ENCODE peak calls at places on chromosomes 3 and 15, in five cellular contexts. S, U, Y, W and A are unnamed samples.
A peak's percentile ranks its signal among the peaks of the same experiment; 100 is the strongest.

GRCh38 chr3:176867681-176868663 is 329.3 kb downstream of the TBL1XR1 start:
- DNase-seq in W (no peak), Y (no peak), U (no peak), S (no peak), A (peak; percentile 82)

GRCh38 chr3:50237133-50237651 is 1.2 kb downstream of the GNAI2 start:
- DNase-seq in W (no peak), Y (no peak), U (peak; percentile 56), S (no peak), A (no peak)

GRCh38 chr15:83695246-83695645 is 41.3 kb downstream of the ADAMTSL3 start:
- DNase-seq in S (no peak), W (no peak), Y (no peak), U (no peak), A (no peak)

GRCh38 chr15:61118885-61119284 is 110.2 kb downstream of the RORA start:
- DNase-seq in S (no peak), W (no peak), U (no peak), Y (no peak), A (no peak)

GRCh38 chr3:122322095-122323075 is 2.7 kb upstream of the CSTA start:
- DNase-seq in U (no peak), W (no peak), Y (no peak), S (no peak), A (no peak)

GRCh38 chr3:41111011-41111410 is 88.3 kb upstream of the CTNNB1 start:
- DNase-seq in W (no peak), S (no peak), Y (no peak), U (no peak), A (no peak)

GRCh38 chr3:37967252-37967881 is 23.2 kb upstream of the VILL start:
- DNase-seq in U (peak; percentile 62), S (peak; percentile 82), Y (peak; percentile 72), W (peak; percentile 28), A (peak; percentile 79)

GRCh38 chr3:140712301-140712700 is 34.4 kb downstream of the TRIM42 start:
- DNase-seq in Y (no peak), U (no peak), S (no peak), W (no peak), A (no peak)

GRCh38 chr3:61669676-61670299 is 108.4 kb downstream of the PTPRG start:
- DNase-seq in Y (no peak), U (peak; percentile 72), W (no peak), S (no peak), A (no peak)

GRCh38 chr3:139318431-139318816 is 25.4 kb upstream of the MRPS22 start:
- DNase-seq in Y (no peak), U (no peak), W (no peak), S (no peak), A (no peak)

GRCh38 chr3:115783938-115784738 is 160.8 kb downstream of the GAP43 start:
- DNase-seq in W (peak; percentile 83), Y (peak; percentile 92), S (peak; percentile 94), U (peak; percentile 95), A (peak; percentile 90)

GRCh38 chr15:44763848-44764247 is 27.5 kb downstream of the TRIM69 start:
- DNase-seq in Y (no peak), U (no peak), W (no peak), S (no peak), A (no peak)

GRCh38 chr15:32721594-32721993 is 3.8 kb downstream of the GREM1 start:
- DNase-seq in Y (no peak), W (no peak), S (no peak), U (no peak), A (no peak)
- TF ChIP-seq POLR2A in Y (no peak), W (no peak), S (no peak), U (no peak), A (no peak)

DNA sequence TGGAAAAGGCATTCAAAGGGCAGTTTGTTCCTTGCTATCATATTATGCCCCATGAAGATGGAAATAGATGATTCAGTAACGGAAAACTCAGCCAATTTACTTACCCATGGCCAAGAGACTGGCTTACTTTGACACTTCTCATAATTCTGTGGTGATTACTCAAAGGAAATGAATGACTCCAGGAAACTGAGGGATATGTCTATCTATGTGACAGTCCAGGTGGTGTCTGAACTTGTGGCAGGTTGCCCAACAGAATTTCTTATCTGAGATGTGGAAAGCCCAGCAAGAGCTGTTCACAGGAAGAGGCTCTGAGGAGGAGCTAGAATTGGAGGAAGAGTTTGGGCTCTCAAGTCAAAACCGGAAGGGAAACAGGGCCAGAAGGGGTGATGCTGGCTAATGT is 91.2 kb downstream of the KCNAB1 start:
- DNase-seq in S (no peak), Y (no peak), U (no peak), W (no peak), A (no peak)
- TF ChIP-seq POLR2A in S (no peak), Y (no peak), U (no peak), W (no peak), A (no peak)

GRCh38 chr3:32401541-32402052 is 9.9 kb downstream of the CMTM7 start:
- DNase-seq in U (peak; percentile 86), Y (peak; percentile 81), W (no peak), S (peak; percentile 87), A (peak; percentile 68)
- TF ChIP-seq POLR2A in U (no peak), Y (peak; percentile 53), W (no peak), S (no peak), A (peak; percentile 42)

GRCh38 chr3:10365316-10365715 is 44.4 kb upstream of the SEC13 start:
- DNase-seq in W (no peak), Y (no peak), U (no peak), S (no peak), A (no peak)
- TF ChIP-seq POLR2A in W (no peak), Y (no peak), U (no peak), S (no peak), A (no peak)

DNA sequence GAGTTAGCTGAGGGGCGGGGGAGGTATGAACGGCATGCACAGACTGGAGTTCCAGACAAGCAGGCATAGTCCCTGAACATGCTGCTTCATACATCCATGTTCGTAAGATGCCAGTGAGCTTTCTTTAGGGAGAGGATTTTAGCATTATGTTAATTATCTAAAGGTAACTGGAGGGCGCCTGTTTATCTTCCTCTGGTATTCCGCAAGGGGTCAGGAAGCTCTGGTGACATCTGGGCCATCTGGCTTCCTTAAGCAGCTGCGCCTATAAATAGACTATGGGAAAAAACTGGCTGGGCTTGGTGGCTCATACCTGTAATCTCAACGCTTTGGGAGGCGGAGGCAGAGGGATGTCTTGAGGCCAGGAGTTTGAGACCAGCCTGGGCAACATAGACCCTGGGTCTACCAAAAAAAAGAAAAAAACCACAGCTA is 1.5 kb upstream of the FBXO22 start:
- DNase-seq in S (no peak), W (no peak), U (peak; percentile 47), Y (no peak), A (peak; percentile 40)
- TF ChIP-seq POLR2A in S (no peak), W (no peak), U (no peak), Y (no peak), A (no peak)

GRCh38 chr3:69741057-69741830 is 2.0 kb downstream of the MITF start:
- DNase-seq in S (no peak), Y (no peak), U (no peak), W (no peak), A (no peak)

GRCh38 chr3:69738859-69739203 is 433 bp upstream of the MITF start:
- DNase-seq in U (no peak), S (peak; percentile 67), W (no peak), Y (no peak), A (no peak)

GRCh38 chr3:69738291-69738690 is 973 bp upstream of the MITF start:
- DNase-seq in S (no peak), U (no peak), Y (no peak), W (no peak), A (no peak)

GRCh38 chr3:69740103-69741021 is 1.1 kb downstream of the MITF start:
- DNase-seq in W (no peak), S (peak; percentile 68), U (peak; percentile 33), Y (peak; percentile 61), A (peak; percentile 71)

GRCh38 chr3:69739204-69740102 is at the start of gene MITF:
- DNase-seq in U (peak; percentile 96), Y (peak; percentile 95), W (peak; percentile 53), S (peak; percentile 96), A (peak; percentile 93)
- TF ChIP-seq POLR2A in U (peak; percentile 71), Y (peak; percentile 54), W (no peak), S (peak; percentile 74), A (no peak)

DNA sequence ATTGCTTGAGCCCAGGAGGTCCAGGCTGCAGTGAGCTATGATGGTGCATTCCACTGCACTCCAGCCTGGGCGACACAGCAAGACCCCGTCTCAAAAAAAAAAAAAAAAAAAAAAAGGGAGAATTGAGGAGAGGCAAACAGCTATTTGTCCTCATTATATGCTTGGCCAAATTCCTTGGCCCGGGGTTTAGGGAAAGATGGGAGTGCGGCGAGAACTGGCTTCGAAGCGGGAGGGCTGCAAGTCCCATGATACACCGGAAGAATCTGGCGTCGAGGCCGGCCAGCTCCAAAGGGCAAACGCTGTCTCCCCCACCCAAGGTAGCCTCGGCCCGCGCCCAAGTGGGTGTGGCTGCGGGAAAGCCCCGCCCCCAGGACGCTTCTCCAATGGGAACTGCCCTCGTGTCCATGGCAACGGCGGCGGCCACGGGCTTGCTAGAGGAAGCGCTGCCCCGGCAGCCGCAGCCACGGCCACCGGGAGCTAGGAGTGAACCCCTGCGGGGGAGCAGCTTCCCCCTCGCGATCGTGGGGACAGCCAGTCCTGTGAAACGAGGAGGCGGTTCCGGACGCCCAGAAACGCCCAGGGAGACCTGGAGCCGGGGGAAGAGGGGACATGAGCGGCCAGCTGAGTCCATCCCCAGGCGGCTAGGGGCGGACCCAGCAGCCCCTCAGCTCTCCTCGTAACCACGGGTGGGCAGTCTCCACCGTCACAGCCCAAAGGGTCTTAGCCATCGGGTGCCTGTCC is at the start of gene TTLL13:
- DNase-seq in U (peak; percentile 97), Y (peak; percentile 97), S (peak; percentile 98), W (peak; percentile 56), A (peak; percentile 97)
- TF ChIP-seq POLR2A in U (no peak), Y (peak; percentile 44), S (no peak), W (no peak), A (peak; percentile 70)

GRCh38 chr3:143637133-143637532 is 211.1 kb downstream of the SLC9A9 start:
- DNase-seq in Y (no peak), U (no peak), W (no peak), S (no peak), A (no peak)
- TF ChIP-seq POLR2A in Y (no peak), U (no peak), W (no peak), S (no peak), A (no peak)